ENCODE peak calls at places on chromosomes 7 and 10, in nine cellular contexts. One of them, this sample, is unnamed.

GRCh38 chr7:108104324-108104723 is 25.8 kb downstream of the LAMB4 start:
- DNase-seq in Caco-2: no peak
- DNase-seq in globus pallidus: no peak
- DNase-seq in activated CD4-positive, alpha-beta T cell treated with anti-CD3 and anti-CD28 coated beads for 24 hours: no peak
- DNase-seq in stimulated activated CD4-positive, alpha-beta T cell treated with anti-CD3 and anti-CD28 coated beads, Interleukin-4, amount 100 ng/mL, for 4 hours: no peak
- DNase-seq in HS-5: no peak
- DNase-seq in activated CD8-positive, alpha-beta memory T cell treated with anti-CD3 and anti-CD28 coated beads for 4 hours: no peak
- DNase-seq in AG04449: no peak
- DNase-seq in pulmonary artery endothelial cell: no peak
- DNase-seq in this sample: no peak

GRCh38 chr7:95772771-95773581 is 622 bp downstream of the DYNC1I1 start:
- DNase-seq in Caco-2: no peak
- DNase-seq in globus pallidus: peak; percentile 39
- DNase-seq in activated CD4-positive, alpha-beta T cell treated with anti-CD3 and anti-CD28 coated beads for 24 hours: no peak
- DNase-seq in stimulated activated CD4-positive, alpha-beta T cell treated with anti-CD3 and anti-CD28 coated beads, Interleukin-4, amount 100 ng/mL, for 4 hours: no peak
- DNase-seq in HS-5: no peak
- DNase-seq in activated CD8-positive, alpha-beta memory T cell treated with anti-CD3 and anti-CD28 coated beads for 4 hours: no peak
- DNase-seq in AG04449: no peak
- DNase-seq in pulmonary artery endothelial cell: no peak
- DNase-seq in this sample: no peak

GRCh38 chr7:105816954-105817615 is 59.3 kb downstream of the ATXN7L1 start:
- DNase-seq in Caco-2: no peak
- DNase-seq in globus pallidus: no peak
- DNase-seq in activated CD4-positive, alpha-beta T cell treated with anti-CD3 and anti-CD28 coated beads for 24 hours: no peak
- DNase-seq in stimulated activated CD4-positive, alpha-beta T cell treated with anti-CD3 and anti-CD28 coated beads, Interleukin-4, amount 100 ng/mL, for 4 hours: no peak
- DNase-seq in HS-5: no peak
- DNase-seq in activated CD8-positive, alpha-beta memory T cell treated with anti-CD3 and anti-CD28 coated beads for 4 hours: no peak
- DNase-seq in AG04449: no peak
- DNase-seq in pulmonary artery endothelial cell: no peak
- DNase-seq in this sample: no peak

GRCh38 chr7:29965030-29965429 is 24.6 kb downstream of the SCRN1 start:
- DNase-seq in Caco-2: no peak
- DNase-seq in globus pallidus: peak; percentile 59
- DNase-seq in activated CD4-positive, alpha-beta T cell treated with anti-CD3 and anti-CD28 coated beads for 24 hours: no peak
- DNase-seq in stimulated activated CD4-positive, alpha-beta T cell treated with anti-CD3 and anti-CD28 coated beads, Interleukin-4, amount 100 ng/mL, for 4 hours: no peak
- DNase-seq in HS-5: no peak
- DNase-seq in activated CD8-positive, alpha-beta memory T cell treated with anti-CD3 and anti-CD28 coated beads for 4 hours: no peak
- DNase-seq in AG04449: no peak
- DNase-seq in pulmonary artery endothelial cell: no peak
- DNase-seq in this sample: no peak

GRCh38 chr7:54541941-54542618 is at the start of gene VSTM2A:
- DNase-seq in Caco-2: no peak
- DNase-seq in globus pallidus: no peak
- DNase-seq in activated CD4-positive, alpha-beta T cell treated with anti-CD3 and anti-CD28 coated beads for 24 hours: no peak
- DNase-seq in stimulated activated CD4-positive, alpha-beta T cell treated with anti-CD3 and anti-CD28 coated beads, Interleukin-4, amount 100 ng/mL, for 4 hours: no peak
- DNase-seq in HS-5: no peak
- DNase-seq in activated CD8-positive, alpha-beta memory T cell treated with anti-CD3 and anti-CD28 coated beads for 4 hours: no peak
- DNase-seq in AG04449: no peak
- DNase-seq in pulmonary artery endothelial cell: no peak
- DNase-seq in this sample: no peak

GRCh38 chr7:2483495-2483894 is 7.3 kb upstream of the GRIFIN start:
- DNase-seq in Caco-2: no peak
- DNase-seq in globus pallidus: no peak
- DNase-seq in activated CD4-positive, alpha-beta T cell treated with anti-CD3 and anti-CD28 coated beads for 24 hours: no peak
- DNase-seq in stimulated activated CD4-positive, alpha-beta T cell treated with anti-CD3 and anti-CD28 coated beads, Interleukin-4, amount 100 ng/mL, for 4 hours: no peak
- DNase-seq in HS-5: no peak
- DNase-seq in activated CD8-positive, alpha-beta memory T cell treated with anti-CD3 and anti-CD28 coated beads for 4 hours: no peak
- DNase-seq in AG04449: no peak
- DNase-seq in pulmonary artery endothelial cell: no peak
- DNase-seq in this sample: no peak

GRCh38 chr7:133056370-133057238 is 25.3 kb downstream of the CHCHD3 start:
- DNase-seq in Caco-2: no peak
- DNase-seq in globus pallidus: no peak
- DNase-seq in activated CD4-positive, alpha-beta T cell treated with anti-CD3 and anti-CD28 coated beads for 24 hours: no peak
- DNase-seq in stimulated activated CD4-positive, alpha-beta T cell treated with anti-CD3 and anti-CD28 coated beads, Interleukin-4, amount 100 ng/mL, for 4 hours: no peak
- DNase-seq in HS-5: no peak
- DNase-seq in activated CD8-positive, alpha-beta memory T cell treated with anti-CD3 and anti-CD28 coated beads for 4 hours: no peak
- DNase-seq in AG04449: no peak
- DNase-seq in pulmonary artery endothelial cell: no peak
- DNase-seq in this sample: no peak

GRCh38 chr10:31669367-31669766 is 259.3 kb downstream of the ARHGAP12 start:
- DNase-seq in Caco-2: no peak
- DNase-seq in globus pallidus: peak; percentile 91
- DNase-seq in activated CD4-positive, alpha-beta T cell treated with anti-CD3 and anti-CD28 coated beads for 24 hours: no peak
- DNase-seq in stimulated activated CD4-positive, alpha-beta T cell treated with anti-CD3 and anti-CD28 coated beads, Interleukin-4, amount 100 ng/mL, for 4 hours: no peak
- DNase-seq in HS-5: no peak
- DNase-seq in activated CD8-positive, alpha-beta memory T cell treated with anti-CD3 and anti-CD28 coated beads for 4 hours: no peak
- DNase-seq in AG04449: no peak
- DNase-seq in pulmonary artery endothelial cell: no peak
- DNase-seq in this sample: no peak

GRCh38 chr10:26858707-26859034 is 2.1 kb downstream of the ABI1 start:
- DNase-seq in Caco-2: no peak
- DNase-seq in globus pallidus: no peak
- DNase-seq in activated CD4-positive, alpha-beta T cell treated with anti-CD3 and anti-CD28 coated beads for 24 hours: no peak
- DNase-seq in stimulated activated CD4-positive, alpha-beta T cell treated with anti-CD3 and anti-CD28 coated beads, Interleukin-4, amount 100 ng/mL, for 4 hours: no peak
- DNase-seq in HS-5: no peak
- DNase-seq in activated CD8-positive, alpha-beta memory T cell treated with anti-CD3 and anti-CD28 coated beads for 4 hours: no peak
- DNase-seq in AG04449: no peak
- DNase-seq in pulmonary artery endothelial cell: no peak
- DNase-seq in this sample: no peak

GRCh38 chr7:86904949-86905834 is 154.3 kb downstream of the ELAPOR2 start:
- DNase-seq in Caco-2: peak; percentile 55
- DNase-seq in globus pallidus: peak; percentile 45
- DNase-seq in activated CD4-positive, alpha-beta T cell treated with anti-CD3 and anti-CD28 coated beads for 24 hours: no peak
- DNase-seq in stimulated activated CD4-positive, alpha-beta T cell treated with anti-CD3 and anti-CD28 coated beads, Interleukin-4, amount 100 ng/mL, for 4 hours: no peak
- DNase-seq in HS-5: peak; percentile 16
- DNase-seq in activated CD8-positive, alpha-beta memory T cell treated with anti-CD3 and anti-CD28 coated beads for 4 hours: no peak
- DNase-seq in AG04449: no peak
- DNase-seq in pulmonary artery endothelial cell: no peak
- DNase-seq in this sample: peak; percentile 16

GRCh38 chr10:62130948-62131347 is 137.7 kb downstream of the RTKN2 start:
- DNase-seq in Caco-2: no peak
- DNase-seq in globus pallidus: no peak
- DNase-seq in activated CD4-positive, alpha-beta T cell treated with anti-CD3 and anti-CD28 coated beads for 24 hours: no peak
- DNase-seq in stimulated activated CD4-positive, alpha-beta T cell treated with anti-CD3 and anti-CD28 coated beads, Interleukin-4, amount 100 ng/mL, for 4 hours: no peak
- DNase-seq in HS-5: peak; percentile 82
- DNase-seq in activated CD8-positive, alpha-beta memory T cell treated with anti-CD3 and anti-CD28 coated beads for 4 hours: no peak
- DNase-seq in AG04449: peak; percentile 74
- DNase-seq in pulmonary artery endothelial cell: peak; percentile 97
- DNase-seq in this sample: no peak

GRCh38 chr10:132383751-132384181 is 13.2 kb upstream of the PWWP2B start:
- DNase-seq in Caco-2: no peak
- DNase-seq in globus pallidus: no peak
- DNase-seq in activated CD4-positive, alpha-beta T cell treated with anti-CD3 and anti-CD28 coated beads for 24 hours: no peak
- DNase-seq in stimulated activated CD4-positive, alpha-beta T cell treated with anti-CD3 and anti-CD28 coated beads, Interleukin-4, amount 100 ng/mL, for 4 hours: no peak
- DNase-seq in HS-5: no peak
- DNase-seq in activated CD8-positive, alpha-beta memory T cell treated with anti-CD3 and anti-CD28 coated beads for 4 hours: no peak
- DNase-seq in AG04449: no peak
- DNase-seq in pulmonary artery endothelial cell: no peak
- DNase-seq in this sample: no peak

GRCh38 chr7:30971840-30972563 is 8.2 kb downstream of the GHRHR start:
- DNase-seq in Caco-2: no peak
- DNase-seq in globus pallidus: no peak
- DNase-seq in activated CD4-positive, alpha-beta T cell treated with anti-CD3 and anti-CD28 coated beads for 24 hours: no peak
- DNase-seq in stimulated activated CD4-positive, alpha-beta T cell treated with anti-CD3 and anti-CD28 coated beads, Interleukin-4, amount 100 ng/mL, for 4 hours: no peak
- DNase-seq in HS-5: no peak
- DNase-seq in activated CD8-positive, alpha-beta memory T cell treated with anti-CD3 and anti-CD28 coated beads for 4 hours: no peak
- DNase-seq in AG04449: no peak
- DNase-seq in pulmonary artery endothelial cell: no peak
- DNase-seq in this sample: no peak

GRCh38 chr10:94076325-94076841 is 82.7 kb downstream of the PLCE1 start:
- DNase-seq in Caco-2: peak; percentile 74
- DNase-seq in globus pallidus: peak; percentile 11
- DNase-seq in activated CD4-positive, alpha-beta T cell treated with anti-CD3 and anti-CD28 coated beads for 24 hours: no peak
- DNase-seq in stimulated activated CD4-positive, alpha-beta T cell treated with anti-CD3 and anti-CD28 coated beads, Interleukin-4, amount 100 ng/mL, for 4 hours: no peak
- DNase-seq in HS-5: no peak
- DNase-seq in activated CD8-positive, alpha-beta memory T cell treated with anti-CD3 and anti-CD28 coated beads for 4 hours: no peak
- DNase-seq in AG04449: peak; percentile 44
- DNase-seq in pulmonary artery endothelial cell: no peak
- DNase-seq in this sample: peak; percentile 39

GRCh38 chr10:624605-625334 is 64.7 kb downstream of the DIP2C start:
- DNase-seq in Caco-2: peak; percentile 68
- DNase-seq in globus pallidus: peak; percentile 96
- DNase-seq in activated CD4-positive, alpha-beta T cell treated with anti-CD3 and anti-CD28 coated beads for 24 hours: no peak
- DNase-seq in stimulated activated CD4-positive, alpha-beta T cell treated with anti-CD3 and anti-CD28 coated beads, Interleukin-4, amount 100 ng/mL, for 4 hours: no peak
- DNase-seq in HS-5: no peak
- DNase-seq in activated CD8-positive, alpha-beta memory T cell treated with anti-CD3 and anti-CD28 coated beads for 4 hours: no peak
- DNase-seq in AG04449: no peak
- DNase-seq in pulmonary artery endothelial cell: no peak
- DNase-seq in this sample: peak; percentile 69

GRCh38 chr7:102197599-102197998 is 89.1 kb upstream of the SH2B2 start:
- DNase-seq in Caco-2: no peak
- DNase-seq in globus pallidus: no peak
- DNase-seq in activated CD4-positive, alpha-beta T cell treated with anti-CD3 and anti-CD28 coated beads for 24 hours: no peak
- DNase-seq in stimulated activated CD4-positive, alpha-beta T cell treated with anti-CD3 and anti-CD28 coated beads, Interleukin-4, amount 100 ng/mL, for 4 hours: no peak
- DNase-seq in HS-5: no peak
- DNase-seq in activated CD8-positive, alpha-beta memory T cell treated with anti-CD3 and anti-CD28 coated beads for 4 hours: no peak
- DNase-seq in AG04449: no peak
- DNase-seq in pulmonary artery endothelial cell: no peak
- DNase-seq in this sample: no peak

GRCh38 chr7:97018126-97018601 is 6.5 kb downstream of the DLX5 start:
- DNase-seq in Caco-2: no peak
- DNase-seq in globus pallidus: no peak
- DNase-seq in activated CD4-positive, alpha-beta T cell treated with anti-CD3 and anti-CD28 coated beads for 24 hours: no peak
- DNase-seq in stimulated activated CD4-positive, alpha-beta T cell treated with anti-CD3 and anti-CD28 coated beads, Interleukin-4, amount 100 ng/mL, for 4 hours: no peak
- DNase-seq in HS-5: no peak
- DNase-seq in activated CD8-positive, alpha-beta memory T cell treated with anti-CD3 and anti-CD28 coated beads for 4 hours: no peak
- DNase-seq in AG04449: no peak
- DNase-seq in pulmonary artery endothelial cell: no peak
- DNase-seq in this sample: no peak

GRCh38 chr7:102927303-102927933 is 14.6 kb downstream of the LRRC17 start:
- DNase-seq in Caco-2: peak; percentile 13
- DNase-seq in globus pallidus: no peak
- DNase-seq in activated CD4-positive, alpha-beta T cell treated with anti-CD3 and anti-CD28 coated beads for 24 hours: no peak
- DNase-seq in stimulated activated CD4-positive, alpha-beta T cell treated with anti-CD3 and anti-CD28 coated beads, Interleukin-4, amount 100 ng/mL, for 4 hours: no peak
- DNase-seq in HS-5: no peak
- DNase-seq in activated CD8-positive, alpha-beta memory T cell treated with anti-CD3 and anti-CD28 coated beads for 4 hours: no peak
- DNase-seq in AG04449: no peak
- DNase-seq in pulmonary artery endothelial cell: no peak
- DNase-seq in this sample: no peak

GRCh38 chr10:79058899-79059771 is 9.6 kb upstream of the ZMIZ1 start:
- DNase-seq in Caco-2: peak; percentile 88
- DNase-seq in globus pallidus: no peak
- DNase-seq in activated CD4-positive, alpha-beta T cell treated with anti-CD3 and anti-CD28 coated beads for 24 hours: no peak
- DNase-seq in stimulated activated CD4-positive, alpha-beta T cell treated with anti-CD3 and anti-CD28 coated beads, Interleukin-4, amount 100 ng/mL, for 4 hours: no peak
- DNase-seq in HS-5: no peak
- DNase-seq in activated CD8-positive, alpha-beta memory T cell treated with anti-CD3 and anti-CD28 coated beads for 4 hours: no peak
- DNase-seq in AG04449: no peak
- DNase-seq in pulmonary artery endothelial cell: no peak
- DNase-seq in this sample: peak; percentile 96

GRCh38 chr10:79944428-79945395 is 4.2 kb downstream of the SFTPD start:
- DNase-seq in Caco-2: no peak
- DNase-seq in globus pallidus: no peak
- DNase-seq in activated CD4-positive, alpha-beta T cell treated with anti-CD3 and anti-CD28 coated beads for 24 hours: no peak
- DNase-seq in stimulated activated CD4-positive, alpha-beta T cell treated with anti-CD3 and anti-CD28 coated beads, Interleukin-4, amount 100 ng/mL, for 4 hours: no peak
- DNase-seq in HS-5: no peak
- DNase-seq in activated CD8-positive, alpha-beta memory T cell treated with anti-CD3 and anti-CD28 coated beads for 4 hours: no peak
- DNase-seq in AG04449: no peak
- DNase-seq in pulmonary artery endothelial cell: no peak
- DNase-seq in this sample: no peak

GRCh38 chr10:62651341-62651740 is 153.2 kb upstream of the ADO start:
- DNase-seq in Caco-2: no peak
- DNase-seq in globus pallidus: no peak
- DNase-seq in activated CD4-positive, alpha-beta T cell treated with anti-CD3 and anti-CD28 coated beads for 24 hours: no peak
- DNase-seq in stimulated activated CD4-positive, alpha-beta T cell treated with anti-CD3 and anti-CD28 coated beads, Interleukin-4, amount 100 ng/mL, for 4 hours: no peak
- DNase-seq in HS-5: peak; percentile 43
- DNase-seq in activated CD8-positive, alpha-beta memory T cell treated with anti-CD3 and anti-CD28 coated beads for 4 hours: no peak
- DNase-seq in AG04449: no peak
- DNase-seq in pulmonary artery endothelial cell: no peak
- DNase-seq in this sample: no peak